ENCODE peak calls at places on chromosomes 12 and 14, in five cellular contexts. One of them, this sample, is unnamed.

GRCh38 chr12:90290980-90291975 is 582.6 kb upstream of the ATP2B1 start:
- DNase-seq in AG04450: no peak
- DNase-seq in AG09309: no peak
- DNase-seq in effector memory CD4-positive, alpha-beta T cell: no peak
- DNase-seq in choroid plexus epithelial cell: peak
- DNase-seq in this sample: no peak

GRCh38 chr12:114636723-114637480 is 47.1 kb downstream of the TBX3 start:
- DNase-seq in AG04450: no peak
- DNase-seq in AG09309: no peak
- DNase-seq in effector memory CD4-positive, alpha-beta T cell: no peak
- DNase-seq in choroid plexus epithelial cell: peak
- DNase-seq in this sample: no peak

GRCh38 chr14:33556382-33557121 is 394.3 kb downstream of the EGLN3 start:
- DNase-seq in AG04450: no peak
- DNase-seq in AG09309: no peak
- DNase-seq in effector memory CD4-positive, alpha-beta T cell: no peak
- DNase-seq in choroid plexus epithelial cell: peak
- DNase-seq in this sample: no peak

GRCh38 chr14:68027276-68027675 is 207.7 kb downstream of the RAD51B start:
- DNase-seq in AG04450: no peak
- DNase-seq in AG09309: no peak
- DNase-seq in effector memory CD4-positive, alpha-beta T cell: no peak
- DNase-seq in choroid plexus epithelial cell: peak
- DNase-seq in this sample: no peak

GRCh38 chr12:25377475-25378179 is 126.9 kb upstream of the KRAS start:
- DNase-seq in AG04450: peak
- DNase-seq in AG09309: peak
- DNase-seq in effector memory CD4-positive, alpha-beta T cell: no peak
- DNase-seq in choroid plexus epithelial cell: peak
- DNase-seq in this sample: peak

GRCh38 chr14:76376878-76377523 is 1.1 kb downstream of the ESRRB start:
- DNase-seq in AG04450: no peak
- DNase-seq in AG09309: no peak
- DNase-seq in effector memory CD4-positive, alpha-beta T cell: no peak
- DNase-seq in choroid plexus epithelial cell: no peak
- DNase-seq in this sample: no peak

GRCh38 chr12:92859650-92860386 is 69.3 kb downstream of the EEA1 start:
- DNase-seq in AG04450: no peak
- DNase-seq in AG09309: no peak
- DNase-seq in effector memory CD4-positive, alpha-beta T cell: no peak
- DNase-seq in choroid plexus epithelial cell: no peak
- DNase-seq in this sample: no peak

GRCh38 chr14:74980746-74981661 is 21.7 kb upstream of the EIF2B2 start:
- DNase-seq in AG04450: no peak
- DNase-seq in AG09309: no peak
- DNase-seq in effector memory CD4-positive, alpha-beta T cell: no peak
- DNase-seq in choroid plexus epithelial cell: peak
- DNase-seq in this sample: no peak

GRCh38 chr12:12266389-12266872 is 413 bp downstream of the LRP6 start:
- DNase-seq in AG04450: no peak
- DNase-seq in AG09309: no peak
- DNase-seq in effector memory CD4-positive, alpha-beta T cell: no peak
- DNase-seq in choroid plexus epithelial cell: no peak
- DNase-seq in this sample: no peak

GRCh38 chr14:38431156-38431555 is 175.3 kb upstream of the CLEC14A start:
- DNase-seq in AG04450: no peak
- DNase-seq in AG09309: no peak
- DNase-seq in effector memory CD4-positive, alpha-beta T cell: no peak
- DNase-seq in choroid plexus epithelial cell: no peak
- DNase-seq in this sample: no peak

GRCh38 chr14:99689266-99690236 is 5.5 kb downstream of the CYP46A1 start:
- DNase-seq in AG04450: no peak
- DNase-seq in AG09309: no peak
- DNase-seq in effector memory CD4-positive, alpha-beta T cell: no peak
- DNase-seq in choroid plexus epithelial cell: no peak
- DNase-seq in this sample: no peak

GRCh38 chr12:58907326-58907855 is 12.9 kb downstream of the LRIG3 start:
- DNase-seq in AG04450: no peak
- DNase-seq in AG09309: no peak
- DNase-seq in effector memory CD4-positive, alpha-beta T cell: no peak
- DNase-seq in choroid plexus epithelial cell: no peak
- DNase-seq in this sample: peak

GRCh38 chr14:34496679-34497513 is 34.9 kb upstream of the SPTSSA start:
- DNase-seq in AG04450: peak
- DNase-seq in AG09309: peak
- DNase-seq in effector memory CD4-positive, alpha-beta T cell: no peak
- DNase-seq in choroid plexus epithelial cell: peak
- DNase-seq in this sample: peak

GRCh38 chr14:45838597-45838996 is 585.6 kb upstream of the MIS18BP1 start:
- DNase-seq in AG04450: no peak
- DNase-seq in AG09309: no peak
- DNase-seq in effector memory CD4-positive, alpha-beta T cell: no peak
- DNase-seq in choroid plexus epithelial cell: peak
- DNase-seq in this sample: no peak

GRCh38 chr14:79278286-79278797 is 933.0 kb downstream of the DIO2 start:
- DNase-seq in AG04450: no peak
- DNase-seq in AG09309: no peak
- DNase-seq in effector memory CD4-positive, alpha-beta T cell: no peak
- DNase-seq in choroid plexus epithelial cell: no peak
- DNase-seq in this sample: no peak

GRCh38 chr12:122895757-122896636 is at the start of gene VPS37B:
- DNase-seq in AG04450: no peak
- DNase-seq in AG09309: peak
- DNase-seq in effector memory CD4-positive, alpha-beta T cell: peak
- DNase-seq in choroid plexus epithelial cell: peak
- DNase-seq in this sample: peak

GRCh38 chr14:50453869-50454268 is 57.2 kb upstream of the CDKL1 start:
- DNase-seq in AG04450: no peak
- DNase-seq in AG09309: no peak
- DNase-seq in effector memory CD4-positive, alpha-beta T cell: no peak
- DNase-seq in choroid plexus epithelial cell: no peak
- DNase-seq in this sample: no peak

GRCh38 chr12:39620664-39621658 is 1.4 kb upstream of the ABCD2 start:
- DNase-seq in AG04450: no peak
- DNase-seq in AG09309: no peak
- DNase-seq in effector memory CD4-positive, alpha-beta T cell: no peak
- DNase-seq in choroid plexus epithelial cell: no peak
- DNase-seq in this sample: no peak
- H3K4me3 ChIP-seq in AG04450: peak
- H3K4me3 ChIP-seq in AG09309: peak
- H3K4me3 ChIP-seq in effector memory CD4-positive, alpha-beta T cell: peak
- H3K4me3 ChIP-seq in choroid plexus epithelial cell: peak
- H3K4me3 ChIP-seq in this sample: peak

DNA sequence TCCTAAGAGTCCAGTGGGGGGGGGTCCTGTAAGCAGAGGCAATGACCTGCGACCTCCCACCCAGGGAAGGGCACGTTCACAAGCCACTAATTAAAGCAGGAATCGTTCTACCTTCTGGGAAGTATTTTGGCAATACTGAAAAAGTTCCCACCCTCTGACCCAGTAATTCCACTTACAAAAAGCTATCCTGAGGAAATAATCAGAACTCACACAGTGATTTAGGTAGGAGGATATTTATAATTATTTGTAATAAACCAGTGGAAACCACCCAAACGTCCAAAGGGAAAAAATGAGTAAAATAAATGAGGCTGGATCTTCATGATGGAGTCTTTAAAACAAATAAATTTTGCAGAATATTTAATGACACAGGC is 54.7 kb downstream of the SSH1 start:
- DNase-seq in AG04450: no peak
- DNase-seq in AG09309: no peak
- DNase-seq in effector memory CD4-positive, alpha-beta T cell: no peak
- DNase-seq in choroid plexus epithelial cell: peak
- DNase-seq in this sample: no peak
- H3K4me3 ChIP-seq in AG04450: peak
- H3K4me3 ChIP-seq in AG09309: no peak
- H3K4me3 ChIP-seq in effector memory CD4-positive, alpha-beta T cell: no peak
- H3K4me3 ChIP-seq in choroid plexus epithelial cell: no peak
- H3K4me3 ChIP-seq in this sample: no peak

GRCh38 chr12:69998011-69998410 is 173.0 kb downstream of the MYRFL start:
- DNase-seq in AG04450: no peak
- DNase-seq in AG09309: no peak
- DNase-seq in effector memory CD4-positive, alpha-beta T cell: no peak
- DNase-seq in choroid plexus epithelial cell: no peak
- DNase-seq in this sample: no peak
- H3K4me3 ChIP-seq in AG04450: no peak
- H3K4me3 ChIP-seq in AG09309: no peak
- H3K4me3 ChIP-seq in effector memory CD4-positive, alpha-beta T cell: no peak
- H3K4me3 ChIP-seq in choroid plexus epithelial cell: no peak
- H3K4me3 ChIP-seq in this sample: no peak

GRCh38 chr12:10211975-10212622 is 578 bp upstream of the GABARAPL1 start:
- DNase-seq in AG04450: peak
- DNase-seq in AG09309: peak
- DNase-seq in effector memory CD4-positive, alpha-beta T cell: peak
- DNase-seq in choroid plexus epithelial cell: peak
- DNase-seq in this sample: peak

GRCh38 chr12:10213168-10214130 is 772 bp downstream of the GABARAPL1 start:
- DNase-seq in AG04450: peak
- DNase-seq in AG09309: peak
- DNase-seq in effector memory CD4-positive, alpha-beta T cell: peak
- DNase-seq in choroid plexus epithelial cell: peak
- DNase-seq in this sample: peak

GRCh38 chr12:10210225-10210624 is 2.5 kb upstream of the GABARAPL1 start:
- DNase-seq in AG04450: no peak
- DNase-seq in AG09309: no peak
- DNase-seq in effector memory CD4-positive, alpha-beta T cell: no peak
- DNase-seq in choroid plexus epithelial cell: no peak
- DNase-seq in this sample: no peak

GRCh38 chr12:10212623-10213131 is at the start of gene GABARAPL1:
- DNase-seq in AG04450: peak
- DNase-seq in AG09309: no peak
- DNase-seq in effector memory CD4-positive, alpha-beta T cell: peak
- DNase-seq in choroid plexus epithelial cell: peak
- DNase-seq in this sample: peak

GRCh38 chr12:10211101-10211974 is 1.3 kb upstream of the GABARAPL1 start:
- DNase-seq in AG04450: no peak
- DNase-seq in AG09309: no peak
- DNase-seq in effector memory CD4-positive, alpha-beta T cell: no peak
- DNase-seq in choroid plexus epithelial cell: no peak
- DNase-seq in this sample: no peak
- H3K4me3 ChIP-seq in AG04450: no peak
- H3K4me3 ChIP-seq in AG09309: no peak
- H3K4me3 ChIP-seq in effector memory CD4-positive, alpha-beta T cell: no peak
- H3K4me3 ChIP-seq in choroid plexus epithelial cell: no peak
- H3K4me3 ChIP-seq in this sample: no peak

DNA sequence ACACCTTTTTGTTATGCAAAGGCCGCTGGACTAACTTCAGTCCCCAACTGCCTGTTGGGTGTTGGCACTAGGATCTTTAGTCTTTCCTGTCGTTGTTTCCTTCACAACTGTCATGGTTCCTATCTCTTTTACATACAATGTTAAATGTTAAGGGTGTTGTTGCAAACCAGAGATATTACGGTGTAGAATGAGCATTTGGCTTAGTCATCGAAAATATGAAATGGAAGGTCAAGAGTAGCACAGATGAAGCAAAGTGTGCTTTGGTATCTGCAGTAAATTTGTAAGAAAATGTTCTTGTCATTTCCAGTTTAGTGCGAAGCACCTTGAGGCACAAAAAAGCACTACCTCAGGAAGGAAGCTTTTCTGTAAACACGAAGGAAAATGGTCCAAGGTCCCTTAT is 751.3 kb upstream of the LRFN5 start:
- DNase-seq in AG04450: no peak
- DNase-seq in AG09309: no peak
- DNase-seq in effector memory CD4-positive, alpha-beta T cell: no peak
- DNase-seq in choroid plexus epithelial cell: no peak
- DNase-seq in this sample: no peak
- H3K4me3 ChIP-seq in AG04450: no peak
- H3K4me3 ChIP-seq in AG09309: no peak
- H3K4me3 ChIP-seq in effector memory CD4-positive, alpha-beta T cell: no peak
- H3K4me3 ChIP-seq in choroid plexus epithelial cell: no peak
- H3K4me3 ChIP-seq in this sample: no peak

GRCh38 chr14:24632761-24633160 is 1.2 kb downstream of the GZMB start:
- DNase-seq in AG04450: no peak
- DNase-seq in AG09309: no peak
- DNase-seq in effector memory CD4-positive, alpha-beta T cell: no peak
- DNase-seq in choroid plexus epithelial cell: no peak
- DNase-seq in this sample: no peak

GRCh38 chr14:24634158-24634557 is at the start of gene GZMB:
- DNase-seq in AG04450: no peak
- DNase-seq in AG09309: no peak
- DNase-seq in effector memory CD4-positive, alpha-beta T cell: peak
- DNase-seq in choroid plexus epithelial cell: no peak
- DNase-seq in this sample: no peak

GRCh38 chr14:24632336-24632735 is 1.7 kb downstream of the GZMB start:
- DNase-seq in AG04450: no peak
- DNase-seq in AG09309: no peak
- DNase-seq in effector memory CD4-positive, alpha-beta T cell: no peak
- DNase-seq in choroid plexus epithelial cell: no peak
- DNase-seq in this sample: no peak

GRCh38 chr14:24631749-24632335 is 2.1 kb downstream of the GZMB start:
- DNase-seq in AG04450: no peak
- DNase-seq in AG09309: no peak
- DNase-seq in effector memory CD4-positive, alpha-beta T cell: no peak
- DNase-seq in choroid plexus epithelial cell: no peak
- DNase-seq in this sample: no peak

DNA sequence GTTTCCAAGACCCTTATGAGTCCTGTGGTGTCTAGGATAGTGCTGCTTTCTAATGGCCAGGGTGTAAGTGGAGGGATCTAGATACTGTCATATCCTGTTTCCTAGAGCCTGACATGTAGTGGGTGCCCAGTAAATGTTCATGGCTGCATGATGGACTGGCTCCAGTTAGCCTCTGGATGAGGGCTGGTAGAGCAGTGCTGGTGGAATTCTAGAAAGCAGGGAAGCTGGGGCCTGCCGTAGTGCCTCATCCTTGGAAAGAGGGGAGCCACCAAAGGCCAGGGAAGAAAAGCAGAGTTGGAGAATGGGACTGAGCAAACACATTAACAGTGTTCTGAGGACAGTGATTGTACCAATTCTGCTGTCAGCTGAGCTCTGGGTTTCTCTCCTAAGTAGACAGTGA is 637 bp downstream of the GZMB start:
- DNase-seq in AG04450: no peak
- DNase-seq in AG09309: no peak
- DNase-seq in effector memory CD4-positive, alpha-beta T cell: no peak
- DNase-seq in choroid plexus epithelial cell: no peak
- DNase-seq in this sample: no peak
- H3K4me3 ChIP-seq in AG04450: no peak
- H3K4me3 ChIP-seq in AG09309: no peak
- H3K4me3 ChIP-seq in effector memory CD4-positive, alpha-beta T cell: no peak
- H3K4me3 ChIP-seq in choroid plexus epithelial cell: no peak
- H3K4me3 ChIP-seq in this sample: no peak